ENCODE peak calls at places on chromosomes 12 and 14, in four cellular contexts. E is GM12891, T is H1, H is HepG2. F is an unnamed sample.
A peak's percentile ranks its signal among the peaks of the same experiment; 100 is the strongest.

GRCh38 chr12:78970041-78970440 is 105.5 kb downstream of the SYT1 start:
- DNase-seq in E (no peak), H (no peak), T (no peak), F (no peak)

GRCh38 chr14:68210729-68211299 is 391.2 kb downstream of the RAD51B start:
- DNase-seq in H (peak; percentile 39), E (peak; percentile 42), T (no peak), F (peak; percentile 36)

GRCh38 chr14:68462683-68463082 is 330.2 kb downstream of the ZFP36L1 start:
- DNase-seq in T (no peak), E (no peak), H (no peak), F (no peak)

GRCh38 chr12:123200414-123200813 is 32.5 kb downstream of the MPHOSPH9 start:
- DNase-seq in E (no peak), H (no peak), T (no peak), F (no peak)

GRCh38 chr14:50082308-50082742 is 34.0 kb downstream of the VCPKMT start:
- DNase-seq in E (no peak), T (no peak), H (no peak), F (no peak)

GRCh38 chr14:48350971-48351370 is 675.6 kb upstream of the MDGA2 start:
- DNase-seq in H (no peak), T (no peak), E (no peak), F (no peak)

GRCh38 chr12:55965941-55966407 is at the start of gene PMEL:
- DNase-seq in H (no peak), T (no peak), E (no peak), F (no peak)

GRCh38 chr12:20350495-20350894 is 17.8 kb upstream of the PDE3A start:
- DNase-seq in H (no peak), T (no peak), E (no peak), F (no peak)

GRCh38 chr12:107027304-107028053 is 40.5 kb upstream of the MTERF2 start:
- DNase-seq in H (peak; percentile 66), T (no peak), E (no peak), F (no peak)

GRCh38 chr14:71108398-71109114 is 201.3 kb downstream of the PCNX1 start:
- DNase-seq in T (no peak), E (no peak), H (no peak), F (no peak)

GRCh38 chr14:95442633-95443021 is 73.8 kb downstream of the SYNE3 start:
- DNase-seq in T (peak; percentile 53), H (peak; percentile 66), E (peak; percentile 79), F (peak; percentile 87)

GRCh38 chr14:102723650-102724049 is 53.6 kb upstream of the TRAF3 start:
- DNase-seq in T (no peak), H (no peak), E (no peak), F (no peak)

GRCh38 chr12:106840217-106840616 is 65.7 kb downstream of the RIC8B start:
- DNase-seq in H (peak; percentile 65), E (no peak), T (no peak), F (no peak)

GRCh38 chr12:6860942-6861341 is 6.4 kb upstream of the TPI1 start:
- DNase-seq in E (no peak), T (no peak), H (no peak), F (no peak)

GRCh38 chr12:6532927-6533652 is 1.2 kb upstream of the GAPDH start:
- DNase-seq in T (no peak), H (peak; percentile 84), E (no peak), F (no peak)

GRCh38 chr14:29892327-29892726 is 35.3 kb downstream of the PRKD1 start:
- DNase-seq in H (no peak), E (no peak), T (no peak), F (no peak)

GRCh38 chr12:2411586-2412304 is 359.0 kb downstream of the CACNA1C start:
- DNase-seq in H (no peak), T (no peak), E (no peak), F (no peak)

GRCh38 chr14:65352964-65353530 is 59.5 kb upstream of the FUT8 start:
- DNase-seq in T (no peak), H (no peak), E (no peak), F (no peak)

GRCh38 chr14:101604935-101605767 is 43.9 kb downstream of the DIO3 start:
- DNase-seq in E (no peak), H (no peak), T (no peak), F (no peak)

GRCh38 chr12:92128612-92129011 is 17.0 kb downstream of the BTG1 start:
- DNase-seq in H (no peak), T (no peak), E (no peak), F (no peak)

GRCh38 chr14:75249251-75249957 is 29.2 kb upstream of the FOS start:
- DNase-seq in E (peak; percentile 59), T (no peak), H (no peak), F (peak; percentile 58)

GRCh38 chr14:75589896-75590295 is 11.5 kb downstream of the FLVCR2 start:
- DNase-seq in T (no peak), E (no peak), H (no peak), F (no peak)

GRCh38 chr12:30515351-30515750 is 180.3 kb downstream of the IPO8 start:
- DNase-seq in H (peak; percentile 10), T (no peak), E (no peak), F (no peak)

GRCh38 chr12:93158065-93158843 is 219.5 kb upstream of the NUDT4 start:
- DNase-seq in H (no peak), E (no peak), T (no peak), F (no peak)

GRCh38 chr12:49060237-49061156 is at the start of gene KMT2D:
- DNase-seq in T (peak; percentile 73), E (peak; percentile 92), H (peak; percentile 84), F (peak; percentile 94)

GRCh38 chr14:24368215-24368561 is 204 bp downstream of the NFATC4 start:
- DNase-seq in H (no peak), T (no peak), E (no peak), F (no peak)

GRCh38 chr12:56590237-56590830 is 39.8 kb downstream of the BAZ2A start:
- DNase-seq in T (no peak), H (peak; percentile 41), E (no peak), F (no peak)

GRCh38 chr12:116891019-116891418 is 9.8 kb upstream of the HRK start:
- DNase-seq in H (no peak), E (no peak), T (no peak), F (no peak)

DNA sequence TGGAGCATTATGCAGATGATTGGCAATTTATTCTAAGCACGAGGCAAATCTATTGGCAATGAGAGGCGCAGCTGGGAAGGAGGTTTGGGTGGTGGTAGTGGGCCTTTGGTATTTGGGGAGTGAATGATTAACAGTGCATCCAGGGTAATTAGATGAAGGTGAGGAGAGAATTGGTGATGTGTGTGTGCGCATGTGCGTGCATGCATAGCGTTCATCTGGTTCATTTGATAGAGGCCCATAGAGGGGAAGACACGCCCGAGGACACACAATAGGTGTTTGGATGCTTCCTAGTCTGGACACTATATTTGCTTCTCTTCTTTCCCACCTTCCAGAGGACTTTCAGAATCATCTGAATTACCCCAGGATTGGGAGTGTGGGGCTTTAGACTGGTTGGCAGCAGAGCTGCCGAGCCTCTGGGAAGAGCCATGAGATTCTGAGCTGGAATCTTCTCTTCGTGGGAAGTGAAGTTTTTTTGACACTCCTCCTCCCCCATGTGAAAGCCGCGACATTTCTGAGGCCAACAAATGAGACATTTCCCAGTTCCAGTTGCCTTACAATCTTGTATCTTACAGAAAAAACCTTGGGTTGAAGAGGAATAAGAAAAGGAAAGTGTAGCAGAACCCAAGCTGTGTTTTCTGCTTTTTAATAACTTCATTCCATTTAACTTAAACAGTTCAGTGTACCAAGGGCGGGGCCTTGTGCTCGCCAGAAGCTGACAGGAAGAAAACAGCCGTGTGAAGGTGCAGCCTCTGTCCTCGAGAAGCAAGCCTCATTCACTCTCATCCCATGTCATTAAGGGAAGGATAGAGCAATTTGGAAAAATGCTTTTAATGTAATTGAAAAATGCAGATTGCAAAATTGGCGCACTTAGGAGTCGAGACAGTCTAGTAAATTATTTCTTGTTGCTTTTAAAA is 65.3 kb downstream of the SLC25A47 start:
- DNase-seq in E (no peak), H (no peak), T (no peak), F (no peak)
- TF ChIP-seq TAF1 in E (no peak), H (no peak), T (no peak), F (no peak)

GRCh38 chr12:119102274-119102673 is 76.5 kb upstream of the HSPB8 start:
- DNase-seq in T (no peak), E (no peak), H (no peak), F (no peak)
- TF ChIP-seq POLR2A in T (no peak), E (no peak), H (no peak), F (no peak)

GRCh38 chr12:108629824-108630476 is 3.7 kb downstream of the SELPLG start:
- DNase-seq in E (no peak), H (peak; percentile 21), T (no peak), F (no peak)
- TF ChIP-seq POLR2AphosphoS5 in E (no peak), H (no peak), T (no peak), F (no peak)

GRCh38 chr12:69534389-69534822 is 50.9 kb upstream of the CCT2 start:
- DNase-seq in E (no peak), T (peak; percentile 36), H (peak; percentile 6), F (no peak)
- TF ChIP-seq TAF1 in E (no peak), T (peak; percentile 52), H (no peak), F (no peak)

GRCh38 chr12:64610092-64610659 is at the start of gene RASSF3:
- DNase-seq in T (no peak), H (peak; percentile 44), E (peak; percentile 48), F (peak; percentile 61)
- TF ChIP-seq POLR2A in T (no peak), H (peak; percentile 52), E (peak; percentile 0), F (peak; percentile 35)

DNA sequence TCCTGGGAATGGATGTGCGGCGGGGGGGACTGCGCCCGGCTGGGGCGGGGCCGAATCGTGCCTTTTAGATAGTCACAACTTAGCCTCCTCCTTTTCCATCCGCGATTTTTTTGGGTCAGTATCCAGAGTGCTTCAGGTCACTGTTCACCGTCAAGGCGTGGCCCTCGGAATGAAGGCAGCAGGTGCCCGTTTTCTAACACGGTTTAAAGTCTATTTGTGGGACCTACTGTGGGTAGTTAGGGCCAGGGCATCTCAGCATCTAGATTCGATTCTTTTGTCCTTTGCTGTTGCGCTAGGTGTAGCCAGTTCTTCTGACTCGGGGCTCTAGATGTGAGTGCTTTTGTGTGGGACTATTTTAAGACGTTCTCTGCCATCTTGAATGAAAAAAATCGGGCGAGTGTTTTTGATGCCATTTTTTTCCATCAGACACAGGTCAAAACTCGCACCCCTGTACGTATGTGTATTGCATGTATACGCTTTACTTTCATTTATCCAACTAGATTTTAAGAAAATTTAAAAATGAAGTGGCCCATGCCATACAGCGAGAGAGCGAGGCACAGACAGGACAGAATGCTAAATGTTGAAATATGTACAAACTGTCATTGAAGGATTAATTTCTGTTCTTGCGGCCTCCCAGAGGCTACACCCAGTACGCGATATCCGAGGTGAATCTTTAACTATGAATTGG is 701 bp downstream of the VEZT start:
- DNase-seq in T (no peak), H (no peak), E (no peak), F (no peak)
- TF ChIP-seq POLR2AphosphoS5 in T (no peak), H (no peak), E (no peak), F (no peak)

F was measured in GM12892.